ENCODE peak calls at places on chromosome 9, in ten cellular contexts. H is transverse colon, P is WERI-Rb-1, J is WTC11, O is fibroblast of the aortic adventitia, G is uterus, Q is H9, S is kidney, R is colonic mucosa, T is cardiac muscle cell. L is an unnamed sample.

GRCh38 chr9:108865037-108865436 is 3.0 kb downstream of the ACTL7A start:
- DNase-seq in H (no peak), P (no peak), J (no peak), O (no peak), G (no peak), Q (no peak), S (no peak), R (no peak), T (no peak), L (no peak)

GRCh38 chr9:11933926-11934325 is 759.3 kb upstream of the TYRP1 start:
- DNase-seq in H (no peak), P (no peak), J (no peak), O (peak), G (no peak), Q (no peak), S (no peak), R (no peak), T (peak), L (no peak)

GRCh38 chr9:23850242-23851023 is 24.4 kb upstream of the ELAVL2 start:
- DNase-seq in H (no peak), P (peak), J (peak), O (no peak), G (no peak), Q (peak), S (no peak), R (no peak), T (no peak), L (no peak)

GRCh38 chr9:79768199-79768598 is 196.4 kb downstream of the TLE4 start:
- DNase-seq in H (no peak), P (peak), J (no peak), O (peak), G (no peak), Q (no peak), S (no peak), R (no peak), T (no peak), L (no peak)

GRCh38 chr9:34636791-34637355 is 714 bp downstream of the SIGMAR1 start:
- DNase-seq in H (no peak), P (no peak), J (no peak), O (peak), G (no peak), Q (no peak), S (no peak), R (no peak), T (peak), L (no peak)

GRCh38 chr9:131773911-131774379 is 34.1 kb upstream of the RAPGEF1 start:
- DNase-seq in H (peak), P (peak), J (peak), O (peak), G (no peak), Q (peak), S (peak), R (peak), T (peak), L (peak)

GRCh38 chr9:114504341-114505186 is 709 bp downstream of the WHRN start:
- DNase-seq in H (peak), P (peak), J (peak), O (no peak), G (peak), Q (peak), S (peak), R (peak), T (peak), L (peak)

GRCh38 chr9:1311462-1312042 is 261.4 kb downstream of the DMRT2 start:
- DNase-seq in H (no peak), P (no peak), J (no peak), O (no peak), G (no peak), Q (no peak), S (no peak), R (no peak), T (no peak), L (no peak)

GRCh38 chr9:27503623-27504022 is 20.5 kb upstream of the IFNK start:
- DNase-seq in H (no peak), P (no peak), J (no peak), O (no peak), G (no peak), Q (no peak), S (no peak), R (no peak), T (no peak), L (no peak)

GRCh38 chr9:76912631-76913275 is 6.8 kb upstream of the PRUNE2 start:
- DNase-seq in H (no peak), P (no peak), J (no peak), O (peak), G (no peak), Q (no peak), S (no peak), R (no peak), T (peak), L (no peak)

GRCh38 chr9:72930828-72931227 is 22.0 kb downstream of the ALDH1A1 start:
- DNase-seq in H (no peak), P (no peak), J (peak), O (no peak), G (no peak), Q (peak), S (no peak), R (no peak), T (no peak), L (no peak)
- TF ChIP-seq CTCF in H (no peak), P (no peak), J (no peak), O (no peak), G (no peak), Q (peak), S (no peak), R (no peak), T (no peak), L (no peak)

DNA sequence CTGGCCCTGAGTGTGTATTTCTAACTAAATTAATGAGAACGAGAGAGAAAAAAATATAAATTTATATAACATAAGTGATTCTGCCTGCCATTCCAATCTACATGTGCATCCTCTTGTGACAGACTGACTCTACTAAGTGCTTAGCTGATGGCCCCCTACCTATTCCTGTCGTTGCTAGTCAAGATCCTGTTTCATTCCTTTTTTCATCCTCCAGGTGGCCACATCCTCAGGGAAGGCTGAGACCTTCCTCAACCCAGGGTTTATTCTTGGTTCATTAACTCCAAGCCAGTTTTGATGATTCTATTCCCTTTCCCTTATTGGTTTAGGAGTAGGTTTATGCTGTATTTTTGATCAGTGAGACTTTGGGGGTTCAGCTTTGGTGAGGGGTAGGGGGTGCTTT is 201.3 kb downstream of the C9orf152 start:
- DNase-seq in H (no peak), P (peak), J (no peak), O (no peak), G (no peak), Q (peak), S (no peak), R (no peak), T (no peak), L (no peak)
- TF ChIP-seq CTCF in H (no peak), P (peak), J (no peak), O (peak), G (no peak), Q (peak), S (no peak), R (no peak), T (no peak), L (no peak)

GRCh38 chr9:135282808-135283207 is 195.3 kb downstream of the OLFM1 start:
- DNase-seq in H (no peak), P (no peak), J (no peak), O (no peak), G (no peak), Q (no peak), S (no peak), R (no peak), T (no peak), L (no peak)

GRCh38 chr9:135282001-135282731 is 194.7 kb downstream of the OLFM1 start:
- DNase-seq in H (peak), P (no peak), J (no peak), O (peak), G (peak), Q (no peak), S (peak), R (peak), T (peak), L (no peak)

GRCh38 chr9:135283621-135284020 is 196.0 kb upstream of the PPP1R26 start:
- DNase-seq in H (no peak), P (no peak), J (no peak), O (no peak), G (no peak), Q (no peak), S (no peak), R (no peak), T (no peak), L (no peak)

GRCh38 chr9:135286961-135287360 is 192.6 kb upstream of the PPP1R26 start:
- DNase-seq in H (no peak), P (no peak), J (no peak), O (no peak), G (no peak), Q (no peak), S (peak), R (no peak), T (no peak), L (no peak)

GRCh38 chr9:135284386-135285134 is 195.0 kb upstream of the PPP1R26 start:
- DNase-seq in H (no peak), P (no peak), J (no peak), O (no peak), G (no peak), Q (no peak), S (no peak), R (no peak), T (no peak), L (no peak)
- TF ChIP-seq CTCF in H (no peak), P (no peak), J (no peak), O (no peak), G (no peak), Q (no peak), S (no peak), R (no peak), T (no peak), L (no peak)

GRCh38 chr9:87285183-87285582 is 212.5 kb upstream of the DAPK1 start:
- DNase-seq in H (no peak), P (no peak), J (no peak), O (peak), G (no peak), Q (no peak), S (no peak), R (no peak), T (peak), L (no peak)

GRCh38 chr9:87286506-87286905 is 211.2 kb upstream of the DAPK1 start:
- DNase-seq in H (no peak), P (no peak), J (no peak), O (no peak), G (no peak), Q (no peak), S (no peak), R (no peak), T (no peak), L (no peak)

GRCh38 chr9:87292449-87293191 is 205.0 kb upstream of the DAPK1 start:
- DNase-seq in H (no peak), P (no peak), J (no peak), O (no peak), G (no peak), Q (no peak), S (no peak), R (no peak), T (no peak), L (no peak)

DNA sequence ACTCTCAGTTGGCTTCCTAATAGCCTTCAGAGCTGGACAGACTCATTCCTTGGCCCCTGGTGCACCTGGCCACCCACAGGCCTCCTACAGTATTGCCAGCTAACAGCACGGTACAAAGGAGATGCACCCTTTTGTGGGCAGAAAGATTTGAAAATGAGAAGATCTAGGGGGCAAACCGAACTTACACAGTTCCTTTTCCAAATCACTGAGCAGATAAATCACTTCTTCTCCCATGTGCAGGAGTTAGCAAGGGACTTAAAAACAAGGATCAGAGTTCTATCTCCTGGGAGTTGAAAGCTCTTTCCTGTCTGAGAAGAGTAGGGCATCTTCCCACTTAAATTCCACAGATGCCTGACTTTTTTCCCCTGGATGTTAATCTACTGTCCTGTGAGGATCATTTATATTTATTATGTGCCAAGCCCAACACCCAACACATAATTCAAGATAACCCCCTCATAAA is 207.4 kb upstream of the DAPK1 start:
- DNase-seq in H (no peak), P (no peak), J (peak), O (no peak), G (no peak), Q (no peak), S (no peak), R (no peak), T (peak), L (no peak)
- TF ChIP-seq CTCF in H (no peak), P (peak), J (no peak), O (peak), G (no peak), Q (peak), S (no peak), R (no peak), T (peak), L (no peak)

GRCh38 chr9:31542384-31543055 is 841.9 kb upstream of the ACO1 start:
- DNase-seq in H (peak), P (peak), J (peak), O (peak), G (no peak), Q (peak), S (no peak), R (no peak), T (peak), L (peak)
- TF ChIP-seq CTCF in H (peak), P (peak), J (no peak), O (peak), G (no peak), Q (peak), S (peak), R (no peak), T (peak), L (peak)

DNA sequence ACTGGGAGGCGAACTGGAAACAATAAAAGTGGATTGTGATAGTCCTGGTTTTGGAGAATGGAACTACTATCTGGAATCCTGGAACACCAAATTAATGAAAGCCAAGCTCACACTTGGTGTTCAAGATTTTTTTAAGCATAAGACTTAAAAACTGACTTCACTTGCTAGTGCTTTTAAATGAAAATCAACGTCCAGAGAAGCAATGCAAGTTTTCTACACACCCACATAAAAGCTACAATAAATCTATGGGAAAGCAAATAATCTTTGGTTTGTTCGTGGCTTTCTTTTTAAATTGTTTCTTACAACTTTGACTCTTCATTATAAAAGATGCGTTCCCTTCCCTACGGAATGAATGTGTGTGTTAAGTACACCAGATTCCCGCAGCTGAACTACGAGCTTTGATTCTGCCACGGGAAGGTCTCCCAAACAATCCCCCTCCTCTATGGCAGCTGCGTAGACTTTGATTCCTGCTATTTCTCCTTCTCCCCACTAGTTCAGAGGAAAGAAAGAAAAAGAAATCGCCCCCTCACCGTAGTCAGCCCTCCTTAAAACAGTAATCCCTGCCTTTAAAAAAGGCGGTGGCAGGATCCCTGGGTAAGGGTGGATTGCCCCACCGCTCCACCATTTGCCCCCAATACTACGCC is 1057.2 kb upstream of the DMAC1 start:
- DNase-seq in H (peak), P (no peak), J (no peak), O (peak), G (no peak), Q (no peak), S (no peak), R (no peak), T (no peak), L (no peak)
- TF ChIP-seq CTCF in H (no peak), P (no peak), J (no peak), O (peak), G (no peak), Q (peak), S (no peak), R (no peak), T (no peak), L (no peak)

DNA sequence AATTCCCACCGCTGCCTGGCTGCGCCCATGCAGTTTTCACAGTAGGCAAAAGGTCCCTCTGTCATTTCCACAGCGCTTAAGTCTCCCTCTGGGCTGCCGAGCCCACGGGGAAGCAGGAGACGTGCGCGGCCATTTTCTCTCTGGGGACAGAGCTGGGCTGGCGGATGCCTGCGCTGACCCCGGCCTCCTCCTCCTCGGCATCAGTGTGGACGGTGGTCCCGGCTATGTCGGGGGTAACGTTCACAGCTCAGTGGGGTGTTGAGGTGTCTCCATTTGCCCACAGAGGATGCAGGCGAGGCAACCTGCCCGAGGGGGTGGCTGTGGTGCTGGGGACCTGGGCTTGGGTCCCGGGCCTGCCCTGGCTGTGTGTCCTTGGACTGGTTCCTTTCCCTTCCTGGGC is 18.4 kb downstream of the ASS1 start:
- DNase-seq in H (no peak), P (no peak), J (no peak), O (no peak), G (no peak), Q (no peak), S (peak), R (no peak), T (no peak), L (no peak)
- TF ChIP-seq CTCF in H (no peak), P (no peak), J (no peak), O (no peak), G (no peak), Q (no peak), S (no peak), R (no peak), T (no peak), L (no peak)

GRCh38 chr9:90916147-90916734 is 114.6 kb downstream of the SYK start:
- DNase-seq in H (no peak), P (no peak), J (no peak), O (peak), G (no peak), Q (no peak), S (no peak), R (no peak), T (no peak), L (no peak)
- TF ChIP-seq CTCF in H (no peak), P (no peak), J (no peak), O (no peak), G (no peak), Q (no peak), S (no peak), R (no peak), T (no peak), L (no peak)

GRCh38 chr9:130155647-130156046 is 16.6 kb upstream of the NCS1 start:
- DNase-seq in H (no peak), P (no peak), J (no peak), O (no peak), G (no peak), Q (no peak), S (no peak), R (no peak), T (no peak), L (no peak)

GRCh38 chr9:130159057-130159456 is 13.1 kb upstream of the NCS1 start:
- DNase-seq in H (no peak), P (no peak), J (no peak), O (no peak), G (no peak), Q (no peak), S (no peak), R (no peak), T (no peak), L (no peak)

GRCh38 chr9:130154816-130155215 is 17.4 kb upstream of the NCS1 start:
- DNase-seq in H (no peak), P (no peak), J (no peak), O (no peak), G (no peak), Q (no peak), S (no peak), R (no peak), T (no peak), L (no peak)

GRCh38 chr9:130157079-130157478 is 15.1 kb upstream of the NCS1 start:
- DNase-seq in H (no peak), P (no peak), J (no peak), O (no peak), G (no peak), Q (no peak), S (no peak), R (no peak), T (no peak), L (no peak)

GRCh38 chr9:130156672-130157071 is 15.5 kb upstream of the NCS1 start:
- DNase-seq in H (no peak), P (peak), J (no peak), O (no peak), G (no peak), Q (no peak), S (no peak), R (no peak), T (no peak), L (no peak)
- TF ChIP-seq CTCF in H (no peak), P (peak), J (no peak), O (no peak), G (no peak), Q (no peak), S (peak), R (no peak), T (no peak), L (no peak)

L was measured in GM10248.